ENCODE peak calls at places on chromosomes 11 and 22, in nine cellular contexts. G, Y, V, C, O, W, T, P and F are unnamed samples.

GRCh38 chr11:48272551-48273080 is 9.0 kb downstream of the OR4X1 start:
- DNase-seq in G (no peak), V (no peak), W (peak), C (no peak), P (no peak), Y (no peak), T (no peak), O (no peak), F (no peak)

GRCh38 chr22:27670701-27671412 is 130.7 kb downstream of the MN1 start:
- DNase-seq in Y (no peak), C (no peak), T (peak), V (no peak), G (no peak), W (peak), P (no peak), O (no peak), F (no peak)

GRCh38 chr11:126355324-126355925 is at the start of gene ST3GAL4:
- DNase-seq in Y (peak), V (peak), C (peak), T (peak), G (no peak), W (peak), P (no peak), O (peak), F (peak)

GRCh38 chr11:9760180-9760550 is 96.3 kb downstream of the SWAP70 start:
- DNase-seq in G (peak), P (no peak), Y (peak), C (no peak), V (peak), W (no peak), T (peak), O (peak), F (peak)

GRCh38 chr11:36578458-36578857 is 10.7 kb downstream of the RAG1 start:
- DNase-seq in V (no peak), P (no peak), G (no peak), T (no peak), Y (no peak), C (no peak), O (no peak), W (no peak), F (no peak)

GRCh38 chr11:27013741-27014415 is 20.0 kb downstream of the FIBIN start:
- DNase-seq in V (peak), G (peak), T (no peak), W (no peak), P (no peak), O (no peak), C (no peak), Y (peak), F (peak)

GRCh38 chr11:58832246-58832645 is 12.3 kb downstream of the GLYATL2 start:
- DNase-seq in C (no peak), Y (no peak), V (no peak), T (no peak), W (no peak), G (peak), O (no peak), P (no peak), F (no peak)

GRCh38 chr11:85889676-85890579 is 34.7 kb downstream of the CCDC83 start:
- DNase-seq in T (no peak), O (no peak), W (no peak), Y (peak), P (peak), V (peak), C (no peak), G (peak), F (peak)

GRCh38 chr22:11253000-11253511 is 4274.9 kb upstream of the OR11H1 start:
- DNase-seq in G (no peak), T (peak), V (no peak), Y (no peak), W (no peak), O (peak), C (no peak), P (no peak), F (no peak)

GRCh38 chr11:105070221-105070789 is 25.2 kb upstream of the CARD16 start:
- DNase-seq in C (no peak), T (no peak), W (no peak), P (no peak), G (no peak), O (no peak), V (no peak), Y (no peak), F (no peak)

GRCh38 chr22:37454857-37455686 is 27.8 kb upstream of the ELFN2 start:
- DNase-seq in V (peak), T (no peak), P (peak), O (no peak), C (no peak), W (no peak), G (peak), Y (peak), F (peak)

GRCh38 chr11:5364214-5364613 is 12.9 kb downstream of the OR51B6 start:
- DNase-seq in T (no peak), W (no peak), O (no peak), G (peak), Y (peak), C (no peak), V (peak), P (peak), F (peak)

GRCh38 chr22:35066768-35067167 is 810 bp downstream of the ISX start:
- DNase-seq in Y (no peak), P (no peak), T (no peak), V (no peak), W (no peak), C (no peak), O (no peak), G (no peak), F (no peak)

GRCh38 chr11:132638421-132638820 is 893.9 kb downstream of the OPCML start:
- DNase-seq in V (no peak), G (no peak), C (no peak), O (no peak), Y (no peak), P (no peak), T (no peak), W (no peak), F (no peak)

GRCh38 chr11:126109941-126110731 is 47.5 kb upstream of the CDON start:
- DNase-seq in Y (no peak), C (no peak), P (no peak), T (no peak), G (no peak), O (peak), W (no peak), V (peak), F (no peak)

GRCh38 chr11:117199061-117199915 is at the start of gene TAGLN:
- DNase-seq in P (peak), G (peak), V (peak), W (peak), Y (peak), T (peak), O (peak), C (no peak), F (peak)

GRCh38 chr11:43546561-43547410 is 133.8 kb upstream of the HSD17B12 start:
- DNase-seq in C (no peak), G (no peak), O (no peak), W (no peak), T (no peak), Y (no peak), P (no peak), V (no peak), F (no peak)

GRCh38 chr22:27004434-27004833 is 347.0 kb downstream of the MIAT start:
- DNase-seq in P (no peak), T (no peak), Y (no peak), O (no peak), G (no peak), V (no peak), C (no peak), W (peak), F (no peak)

GRCh38 chr22:48721394-48721666 is 1106.3 kb downstream of the BRD1 start:
- DNase-seq in T (no peak), C (no peak), V (no peak), Y (no peak), P (no peak), O (no peak), G (no peak), W (no peak), F (no peak)

GRCh38 chr11:85914425-85914824 is 59.2 kb downstream of the CCDC83 start:
- DNase-seq in V (no peak), C (no peak), T (no peak), Y (no peak), O (no peak), W (no peak), P (no peak), G (no peak), F (no peak)

GRCh38 chr11:119363874-119364590 is 17.5 kb downstream of the USP2 start:
- DNase-seq in C (peak), W (peak), T (peak), Y (peak), P (no peak), O (no peak), V (no peak), G (no peak), F (no peak)

GRCh38 chr11:119366690-119367620 is 14.5 kb downstream of the USP2 start:
- DNase-seq in P (no peak), O (no peak), Y (peak), G (no peak), W (no peak), C (no peak), V (no peak), T (no peak), F (no peak)

GRCh38 chr11:119362741-119363080 is 16.2 kb upstream of the MFRP start:
- DNase-seq in C (no peak), O (no peak), P (no peak), W (no peak), G (no peak), Y (no peak), T (no peak), V (no peak), F (no peak)

GRCh38 chr11:119363081-119363861 is 16.8 kb upstream of the MFRP start:
- DNase-seq in T (peak), G (no peak), V (no peak), W (peak), O (peak), Y (no peak), C (no peak), P (no peak), F (no peak)

DNA sequence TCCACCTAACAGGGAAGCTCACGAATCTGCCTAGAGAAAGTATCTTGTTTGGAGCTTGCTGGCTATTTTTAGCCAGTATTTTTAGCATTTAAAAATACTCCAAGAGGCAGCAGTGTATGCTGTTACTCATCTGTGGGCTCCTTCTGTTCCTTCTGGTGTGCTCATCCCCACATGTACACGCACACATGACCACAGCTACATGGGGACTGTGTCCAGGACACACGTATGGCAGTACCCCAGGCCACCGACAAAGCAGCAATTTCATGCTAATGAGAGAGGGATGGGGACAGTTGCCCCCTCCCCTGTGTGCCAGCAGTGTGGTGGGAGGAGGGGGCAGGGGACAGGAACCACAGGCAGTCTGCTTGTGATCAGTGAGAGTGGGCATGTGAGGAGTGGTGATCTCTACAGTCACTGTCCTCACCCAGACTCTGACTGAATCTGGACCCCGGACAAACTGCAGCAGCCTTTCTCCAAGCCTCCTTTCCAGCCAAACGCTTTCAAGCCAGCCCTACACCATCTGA is 16.4 kb downstream of the USP2 start:
- DNase-seq in P (no peak), V (no peak), W (no peak), G (no peak), Y (no peak), C (no peak), T (no peak), O (no peak), F (no peak)
- H3K4me3 ChIP-seq in P (no peak), V (no peak), W (no peak), G (no peak), Y (no peak), C (no peak), T (no peak), O (no peak), F (no peak)

GRCh38 chr11:113840932-113841664 is 34.3 kb downstream of the USP28 start:
- DNase-seq in W (no peak), O (no peak), C (peak), T (no peak), G (no peak), V (no peak), P (no peak), Y (no peak), F (no peak)
- TF ChIP-seq CTCF in W (no peak), O (no peak), C (no peak), T (no peak), G (no peak), V (no peak), P (no peak), Y (no peak), F (no peak)

DNA sequence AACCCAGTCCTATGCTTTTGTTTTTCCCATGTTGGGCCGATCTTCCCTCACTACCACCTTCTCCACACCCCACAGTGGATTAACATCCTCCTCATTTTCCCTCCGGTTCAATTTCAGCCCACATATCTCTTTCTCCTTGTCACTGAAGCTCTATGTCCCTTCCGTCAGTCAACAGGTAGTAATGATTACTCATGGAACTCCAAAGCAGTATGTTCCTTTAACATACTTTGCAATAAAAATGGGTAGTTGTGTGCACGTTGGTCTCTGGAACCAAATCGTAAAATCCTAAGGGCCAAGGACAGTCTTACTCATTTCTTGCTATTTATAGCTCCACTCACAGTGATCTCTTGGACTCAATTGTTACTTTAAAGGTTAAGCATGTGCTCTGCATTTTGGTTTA is 20.2 kb downstream of the AMOTL1 start:
- DNase-seq in T (no peak), O (no peak), G (no peak), C (no peak), V (no peak), P (no peak), W (no peak), Y (peak), F (no peak)
- H3K4me3 ChIP-seq in T (no peak), O (no peak), G (no peak), C (no peak), V (no peak), P (no peak), W (no peak), Y (no peak), F (no peak)

GRCh38 chr11:64849600-64850356 is 5.3 kb upstream of the CDC42BPG start:
- DNase-seq in P (no peak), Y (peak), T (peak), V (no peak), C (no peak), W (no peak), O (no peak), G (no peak), F (no peak)

GRCh38 chr11:64846998-64847666 is 2.7 kb upstream of the CDC42BPG start:
- DNase-seq in C (peak), T (peak), W (peak), P (no peak), Y (peak), O (peak), G (peak), V (peak), F (peak)

GRCh38 chr11:64848214-64848778 is 3.8 kb upstream of the CDC42BPG start:
- DNase-seq in Y (no peak), G (no peak), T (peak), C (no peak), V (no peak), W (no peak), O (no peak), P (no peak), F (no peak)

GRCh38 chr11:64850979-64851567 is 6.6 kb upstream of the CDC42BPG start:
- DNase-seq in O (no peak), G (no peak), T (peak), C (peak), W (peak), Y (peak), P (no peak), V (no peak), F (no peak)

DNA sequence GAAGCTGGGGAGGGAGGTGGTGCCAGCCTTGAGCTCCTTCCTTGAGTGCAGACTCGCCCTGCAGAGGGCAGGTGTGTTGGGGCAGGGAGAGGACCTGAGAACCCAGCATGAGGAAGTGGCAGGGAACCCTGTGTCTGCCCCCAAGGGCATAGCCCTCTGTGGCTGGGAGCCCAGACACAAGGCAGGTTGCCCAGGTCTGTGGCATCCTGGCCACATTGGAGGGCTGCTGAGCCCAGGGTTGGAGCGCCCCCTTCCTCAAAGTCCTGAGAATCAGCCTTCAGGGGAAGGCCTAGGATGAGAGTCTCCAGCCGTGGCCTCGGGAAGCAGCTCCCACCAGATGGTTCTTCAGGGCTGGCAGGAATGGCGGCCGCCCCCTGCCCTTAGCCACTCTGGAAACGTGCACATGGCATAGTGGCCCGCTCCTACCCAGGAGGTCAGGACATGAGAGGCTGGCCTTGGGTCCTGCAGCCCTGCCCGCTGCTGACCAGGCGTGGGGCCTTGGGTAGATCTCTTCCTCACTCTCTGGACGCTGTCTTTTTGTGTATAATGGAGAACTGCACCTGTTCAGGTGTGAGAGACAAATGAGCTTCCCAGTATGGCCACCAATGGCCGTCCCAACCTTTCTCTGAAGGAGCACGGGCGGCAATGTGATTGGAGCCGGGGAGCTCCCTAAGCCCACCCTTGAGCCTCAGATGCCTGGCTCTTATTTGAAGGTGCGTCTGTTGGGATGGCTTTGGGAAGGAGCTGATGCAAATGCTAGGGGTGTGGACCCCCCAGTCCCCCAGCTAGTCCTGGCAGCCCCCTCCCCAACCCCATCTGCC is 4.5 kb upstream of the CDC42BPG start:
- DNase-seq in W (peak), C (peak), O (no peak), V (no peak), T (peak), P (no peak), Y (no peak), G (no peak), F (no peak)
- TF ChIP-seq CTCF in W (peak), C (no peak), O (no peak), V (peak), T (no peak), P (peak), Y (no peak), G (peak), F (peak)

GRCh38 chr11:35183526-35183925 is 44.6 kb downstream of the CD44 start:
- DNase-seq in O (no peak), C (no peak), Y (no peak), P (no peak), W (no peak), G (no peak), V (no peak), T (no peak), F (no peak)

GRCh38 chr11:35180311-35181233 is 41.6 kb downstream of the CD44 start:
- DNase-seq in W (peak), C (no peak), O (no peak), Y (no peak), P (no peak), T (no peak), G (peak), V (no peak), F (no peak)

GRCh38 chr11:35179466-35180135 is 40.6 kb downstream of the CD44 start:
- DNase-seq in G (no peak), V (no peak), T (no peak), Y (no peak), O (no peak), W (no peak), C (no peak), P (no peak), F (no peak)

GRCh38 chr11:35185696-35186095 is 46.7 kb downstream of the CD44 start:
- DNase-seq in V (peak), P (no peak), O (no peak), T (no peak), G (no peak), Y (peak), W (no peak), C (no peak), F (peak)

GRCh38 chr11:35182317-35182939 is 43.5 kb downstream of the CD44 start:
- DNase-seq in T (no peak), P (no peak), O (no peak), G (no peak), V (no peak), Y (no peak), W (no peak), C (peak), F (no peak)
- H3K4me3 ChIP-seq in T (no peak), P (no peak), O (no peak), G (no peak), V (no peak), Y (no peak), W (no peak), C (peak), F (no peak)

DNA sequence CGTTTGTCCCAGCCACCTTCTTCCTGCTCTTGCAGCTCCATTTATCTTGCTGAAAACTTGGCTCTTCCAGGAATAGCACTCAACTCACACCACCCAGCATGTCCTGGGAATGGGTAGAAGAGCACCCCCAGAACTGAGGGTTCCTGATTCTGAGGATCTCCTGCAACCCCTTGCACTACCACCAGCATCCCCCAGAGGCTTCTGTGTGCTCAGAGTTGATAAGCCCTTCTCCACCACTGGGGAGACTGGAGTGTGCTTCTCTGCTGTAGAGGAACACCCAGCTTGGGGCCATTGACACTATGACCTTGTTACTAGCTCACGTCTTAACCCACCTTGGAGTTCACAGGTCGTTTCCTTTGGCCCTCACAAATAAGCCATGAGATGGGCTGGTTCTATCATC is 121.0 kb downstream of the GRIK4 start:
- DNase-seq in T (no peak), G (no peak), O (no peak), P (no peak), Y (no peak), W (peak), C (peak), V (no peak), F (no peak)
- TF ChIP-seq CTCF in T (no peak), G (peak), O (no peak), P (peak), Y (peak), W (peak), C (peak), V (peak), F (peak)

GRCh38 chr22:42645341-42645937 is 3.8 kb downstream of the CYB5R3 start:
- DNase-seq in P (no peak), O (no peak), W (no peak), T (no peak), Y (no peak), G (no peak), V (no peak), C (no peak), F (no peak)
- H3K4me3 ChIP-seq in P (no peak), O (peak), W (no peak), T (no peak), Y (no peak), G (no peak), V (no peak), C (no peak), F (no peak)